ENCODE peak calls at places on chromosomes 4 and X, in five cellular contexts. One of them, this sample, is unnamed.

GRCh38 chrX:149527705-149528104 is 13.1 kb upstream of the EOLA1 start:
- DNase-seq in hepatocyte: no peak
- DNase-seq in lower leg skin: no peak
- DNase-seq in CD8-positive, alpha-beta T cell: no peak
- DNase-seq in right atrium auricular region: no peak
- DNase-seq in this sample: no peak

GRCh38 chr4:77152421-77152820 is 4.6 kb upstream of the CCNG2 start:
- DNase-seq in hepatocyte: peak; percentile 55
- DNase-seq in lower leg skin: no peak
- DNase-seq in CD8-positive, alpha-beta T cell: no peak
- DNase-seq in right atrium auricular region: no peak
- DNase-seq in this sample: no peak

GRCh38 chr4:68748181-68748981 is 67.4 kb upstream of the UGT2B10 start:
- DNase-seq in hepatocyte: peak; percentile 13
- DNase-seq in lower leg skin: no peak
- DNase-seq in CD8-positive, alpha-beta T cell: no peak
- DNase-seq in right atrium auricular region: no peak
- DNase-seq in this sample: no peak

GRCh38 chrX:94123062-94123461 is 449.1 kb downstream of the FAM133A start:
- DNase-seq in hepatocyte: no peak
- DNase-seq in lower leg skin: no peak
- DNase-seq in CD8-positive, alpha-beta T cell: no peak
- DNase-seq in right atrium auricular region: no peak
- DNase-seq in this sample: no peak

GRCh38 chr4:169201144-169202124 is 69.3 kb downstream of the SH3RF1 start:
- DNase-seq in hepatocyte: no peak
- DNase-seq in lower leg skin: no peak
- DNase-seq in CD8-positive, alpha-beta T cell: no peak
- DNase-seq in right atrium auricular region: no peak
- DNase-seq in this sample: no peak

GRCh38 chrX:17654116-17654515 is 83.2 kb upstream of the SCML1 start:
- DNase-seq in hepatocyte: no peak
- DNase-seq in lower leg skin: no peak
- DNase-seq in CD8-positive, alpha-beta T cell: peak; percentile 1
- DNase-seq in right atrium auricular region: no peak
- DNase-seq in this sample: no peak

GRCh38 chrX:155745792-155746191 is 133.0 kb upstream of the TMLHE start:
- DNase-seq in hepatocyte: peak; percentile 46
- DNase-seq in lower leg skin: no peak
- DNase-seq in CD8-positive, alpha-beta T cell: no peak
- DNase-seq in right atrium auricular region: peak; percentile 59
- DNase-seq in this sample: no peak

GRCh38 chr4:173766231-173766630 is 236.2 kb upstream of the HAND2 start:
- DNase-seq in hepatocyte: no peak
- DNase-seq in lower leg skin: no peak
- DNase-seq in CD8-positive, alpha-beta T cell: no peak
- DNase-seq in right atrium auricular region: no peak
- DNase-seq in this sample: no peak

GRCh38 chr4:21476753-21477152 is 471.8 kb downstream of the KCNIP4 start:
- DNase-seq in hepatocyte: peak; percentile 45
- DNase-seq in lower leg skin: no peak
- DNase-seq in CD8-positive, alpha-beta T cell: no peak
- DNase-seq in right atrium auricular region: no peak
- DNase-seq in this sample: no peak

GRCh38 chr4:87103691-87104187 is 116.7 kb downstream of the KLHL8 start:
- DNase-seq in hepatocyte: no peak
- DNase-seq in lower leg skin: no peak
- DNase-seq in CD8-positive, alpha-beta T cell: no peak
- DNase-seq in right atrium auricular region: no peak
- DNase-seq in this sample: no peak

GRCh38 chr4:99078336-99078735 is 10.3 kb downstream of the ADH5 start:
- DNase-seq in hepatocyte: no peak
- DNase-seq in lower leg skin: no peak
- DNase-seq in CD8-positive, alpha-beta T cell: no peak
- DNase-seq in right atrium auricular region: no peak
- DNase-seq in this sample: no peak

GRCh38 chr4:56641494-56642051 is 39.5 kb downstream of the HOPX start:
- DNase-seq in hepatocyte: peak; percentile 43
- DNase-seq in lower leg skin: no peak
- DNase-seq in CD8-positive, alpha-beta T cell: no peak
- DNase-seq in right atrium auricular region: no peak
- DNase-seq in this sample: no peak

GRCh38 chrX:103823591-103823990 is 8.5 kb downstream of the RAB9B start:
- DNase-seq in hepatocyte: no peak
- DNase-seq in lower leg skin: no peak
- DNase-seq in CD8-positive, alpha-beta T cell: no peak
- DNase-seq in right atrium auricular region: no peak
- DNase-seq in this sample: no peak

GRCh38 chr4:87839309-87839946 is 6.7 kb downstream of the MEPE start:
- DNase-seq in hepatocyte: peak; percentile 61
- DNase-seq in lower leg skin: no peak
- DNase-seq in CD8-positive, alpha-beta T cell: no peak
- DNase-seq in right atrium auricular region: peak; percentile 69
- DNase-seq in this sample: no peak

GRCh38 chr4:109302366-109303140 is at the start of gene COL25A1:
- DNase-seq in hepatocyte: peak; percentile 75
- DNase-seq in lower leg skin: no peak
- DNase-seq in CD8-positive, alpha-beta T cell: no peak
- DNase-seq in right atrium auricular region: no peak
- DNase-seq in this sample: no peak

GRCh38 chr4:186554485-186554884 is 882 bp downstream of the MTNR1A start:
- DNase-seq in hepatocyte: peak; percentile 26
- DNase-seq in lower leg skin: no peak
- DNase-seq in CD8-positive, alpha-beta T cell: no peak
- DNase-seq in right atrium auricular region: no peak
- DNase-seq in this sample: no peak

GRCh38 chr4:180665994-180666818 is 1577.0 kb upstream of the TENM3 start:
- DNase-seq in hepatocyte: peak; percentile 84
- DNase-seq in lower leg skin: no peak
- DNase-seq in CD8-positive, alpha-beta T cell: no peak
- DNase-seq in right atrium auricular region: no peak
- DNase-seq in this sample: no peak

GRCh38 chr4:83074086-83074704 is 39.2 kb downstream of the COPS4 start:
- DNase-seq in hepatocyte: peak; percentile 74
- DNase-seq in lower leg skin: peak; percentile 32
- DNase-seq in CD8-positive, alpha-beta T cell: peak; percentile 39
- DNase-seq in right atrium auricular region: no peak
- DNase-seq in this sample: no peak

GRCh38 chr4:4851081-4851480 is 8.4 kb upstream of the MSX1 start:
- DNase-seq in hepatocyte: no peak
- DNase-seq in lower leg skin: no peak
- DNase-seq in CD8-positive, alpha-beta T cell: no peak
- DNase-seq in right atrium auricular region: no peak
- DNase-seq in this sample: no peak

GRCh38 chr4:155953151-155954117 is at the start of gene CTSO:
- DNase-seq in hepatocyte: peak; percentile 88
- DNase-seq in lower leg skin: peak; percentile 56
- DNase-seq in CD8-positive, alpha-beta T cell: peak; percentile 62
- DNase-seq in right atrium auricular region: peak; percentile 69
- DNase-seq in this sample: peak; percentile 81

GRCh38 chr4:155954939-155955338 is 1.3 kb upstream of the CTSO start:
- DNase-seq in hepatocyte: peak; percentile 37
- DNase-seq in lower leg skin: no peak
- DNase-seq in CD8-positive, alpha-beta T cell: no peak
- DNase-seq in right atrium auricular region: no peak
- DNase-seq in this sample: no peak

GRCh38 chr4:155954118-155954503 is 445 bp upstream of the CTSO start:
- DNase-seq in hepatocyte: no peak
- DNase-seq in lower leg skin: no peak
- DNase-seq in CD8-positive, alpha-beta T cell: no peak
- DNase-seq in right atrium auricular region: no peak
- DNase-seq in this sample: no peak

GRCh38 chr4:155950461-155950860 is 3.2 kb downstream of the CTSO start:
- DNase-seq in hepatocyte: no peak
- DNase-seq in lower leg skin: no peak
- DNase-seq in CD8-positive, alpha-beta T cell: no peak
- DNase-seq in right atrium auricular region: no peak
- DNase-seq in this sample: no peak

GRCh38 chr4:155952546-155952945 is 1.1 kb downstream of the CTSO start:
- DNase-seq in hepatocyte: no peak
- DNase-seq in lower leg skin: no peak
- DNase-seq in CD8-positive, alpha-beta T cell: no peak
- DNase-seq in right atrium auricular region: no peak
- DNase-seq in this sample: no peak
- H3K4me3 ChIP-seq in hepatocyte: no peak overlapping the region
- H3K4me3 ChIP-seq in lower leg skin: no peak overlapping the region
- H3K4me3 ChIP-seq in CD8-positive, alpha-beta T cell: no peak overlapping the region
- H3K4me3 ChIP-seq in right atrium auricular region: peak overlapping the region; percentile 88
- H3K4me3 ChIP-seq in this sample: peak overlapping the region; percentile 92

DNA sequence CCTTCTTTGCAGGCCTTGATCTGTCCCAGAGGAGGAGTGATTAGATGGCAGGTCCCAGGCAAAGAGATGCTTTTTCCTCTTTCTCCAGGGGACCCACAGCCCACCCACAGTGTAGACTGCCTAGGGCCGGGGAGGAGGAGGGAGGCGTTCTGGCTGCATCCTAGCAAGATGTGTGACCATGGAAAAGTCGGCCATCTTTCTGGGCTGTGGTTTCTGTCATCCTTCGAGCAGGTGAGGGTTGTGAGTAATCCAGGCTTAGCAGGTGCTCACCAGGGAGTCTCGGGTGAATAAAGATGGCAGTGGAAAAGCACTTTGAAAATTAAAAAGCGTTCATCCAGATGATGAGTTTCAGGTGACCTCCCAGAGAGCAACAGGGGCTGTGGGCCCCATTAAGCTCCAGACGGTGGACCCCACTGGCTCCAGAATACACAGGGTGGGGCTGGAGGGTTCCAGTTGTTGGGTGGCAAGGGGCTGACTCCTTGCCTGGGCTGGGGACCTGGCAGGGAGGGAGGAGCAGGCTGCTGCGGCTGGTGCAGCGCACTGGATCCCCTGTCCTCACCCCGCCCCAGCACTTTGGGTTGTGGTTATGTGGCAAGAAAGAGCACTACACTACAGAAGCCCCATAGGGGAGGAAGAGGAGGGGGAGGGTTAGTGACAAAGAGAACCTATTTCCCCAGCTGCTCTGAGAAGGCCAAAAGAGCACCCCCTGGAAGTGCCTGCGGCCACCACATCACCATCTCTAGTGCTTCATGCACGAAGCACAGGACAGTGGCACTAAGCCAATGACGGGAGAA is 23.7 kb downstream of the ELF4 start:
- DNase-seq in hepatocyte: no peak
- DNase-seq in lower leg skin: no peak
- DNase-seq in CD8-positive, alpha-beta T cell: peak; percentile 49
- DNase-seq in right atrium auricular region: no peak
- DNase-seq in this sample: no peak
- H3K4me3 ChIP-seq in hepatocyte: no peak overlapping the region
- H3K4me3 ChIP-seq in lower leg skin: no peak overlapping the region
- H3K4me3 ChIP-seq in CD8-positive, alpha-beta T cell: peak overlapping the region; percentile 71
- H3K4me3 ChIP-seq in right atrium auricular region: no peak overlapping the region
- H3K4me3 ChIP-seq in this sample: no peak overlapping the region

DNA sequence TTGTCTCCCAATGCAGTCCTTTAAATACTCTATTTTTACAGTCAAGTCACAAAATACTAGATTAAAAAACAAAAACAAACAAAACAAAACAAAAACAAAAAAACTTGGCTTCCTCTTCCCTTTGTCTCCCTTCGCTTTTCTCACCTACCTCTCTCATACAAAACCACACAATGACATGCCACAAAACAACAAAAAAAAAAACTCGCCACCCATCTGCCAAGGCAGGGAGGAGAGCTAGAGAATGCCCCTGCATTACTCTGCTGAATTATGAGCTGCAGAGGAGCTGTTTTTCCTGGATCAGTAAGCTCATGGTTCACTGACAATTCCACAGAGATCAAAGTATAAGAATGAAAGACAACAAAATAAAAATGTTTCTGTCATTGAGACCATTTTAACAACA is 252.7 kb upstream of the FAT4 start:
- DNase-seq in hepatocyte: no peak
- DNase-seq in lower leg skin: no peak
- DNase-seq in CD8-positive, alpha-beta T cell: no peak
- DNase-seq in right atrium auricular region: no peak
- DNase-seq in this sample: no peak
- H3K4me3 ChIP-seq in hepatocyte: no peak overlapping the region
- H3K4me3 ChIP-seq in lower leg skin: no peak overlapping the region
- H3K4me3 ChIP-seq in CD8-positive, alpha-beta T cell: no peak overlapping the region
- H3K4me3 ChIP-seq in right atrium auricular region: no peak overlapping the region
- H3K4me3 ChIP-seq in this sample: no peak overlapping the region

GRCh38 chrX:1502853-1503252 is 34.1 kb downstream of the P2RY8 start:
- DNase-seq in hepatocyte: no peak
- DNase-seq in lower leg skin: no peak
- DNase-seq in CD8-positive, alpha-beta T cell: no peak
- DNase-seq in right atrium auricular region: no peak
- DNase-seq in this sample: no peak
- H3K4me3 ChIP-seq in hepatocyte: no peak overlapping the region
- H3K4me3 ChIP-seq in lower leg skin: no peak overlapping the region
- H3K4me3 ChIP-seq in CD8-positive, alpha-beta T cell: no peak overlapping the region
- H3K4me3 ChIP-seq in right atrium auricular region: no peak overlapping the region
- H3K4me3 ChIP-seq in this sample: no peak overlapping the region

GRCh38 chr4:139267301-139267700 is 12.7 kb downstream of the MGARP start:
- DNase-seq in hepatocyte: no peak
- DNase-seq in lower leg skin: no peak
- DNase-seq in CD8-positive, alpha-beta T cell: no peak
- DNase-seq in right atrium auricular region: no peak
- DNase-seq in this sample: no peak
- H3K4me3 ChIP-seq in hepatocyte: no peak overlapping the region
- H3K4me3 ChIP-seq in lower leg skin: no peak overlapping the region
- H3K4me3 ChIP-seq in CD8-positive, alpha-beta T cell: peak overlapping the region; percentile 44
- H3K4me3 ChIP-seq in right atrium auricular region: no peak overlapping the region
- H3K4me3 ChIP-seq in this sample: no peak overlapping the region

GRCh38 chrX:1099146-1099770 is 113.2 kb downstream of the CRLF2 start:
- DNase-seq in hepatocyte: no peak
- DNase-seq in lower leg skin: no peak
- DNase-seq in CD8-positive, alpha-beta T cell: no peak
- DNase-seq in right atrium auricular region: no peak
- DNase-seq in this sample: peak; percentile 64
- H3K4me3 ChIP-seq in hepatocyte: no peak overlapping the region
- H3K4me3 ChIP-seq in lower leg skin: no peak overlapping the region
- H3K4me3 ChIP-seq in CD8-positive, alpha-beta T cell: no peak overlapping the region
- H3K4me3 ChIP-seq in right atrium auricular region: no peak overlapping the region
- H3K4me3 ChIP-seq in this sample: no peak overlapping the region

GRCh38 chrX:151702021-151702714 is 6.9 kb downstream of the PRRG3 start:
- DNase-seq in hepatocyte: no peak
- DNase-seq in lower leg skin: no peak
- DNase-seq in CD8-positive, alpha-beta T cell: no peak
- DNase-seq in right atrium auricular region: no peak
- DNase-seq in this sample: no peak
- H3K4me3 ChIP-seq in hepatocyte: no peak overlapping the region
- H3K4me3 ChIP-seq in lower leg skin: no peak overlapping the region
- H3K4me3 ChIP-seq in CD8-positive, alpha-beta T cell: no peak overlapping the region
- H3K4me3 ChIP-seq in right atrium auricular region: no peak overlapping the region
- H3K4me3 ChIP-seq in this sample: no peak overlapping the region

GRCh38 chr4:25330335-25330734 is 17.8 kb downstream of the ZCCHC4 start:
- DNase-seq in hepatocyte: no peak
- DNase-seq in lower leg skin: no peak
- DNase-seq in CD8-positive, alpha-beta T cell: no peak
- DNase-seq in right atrium auricular region: no peak
- DNase-seq in this sample: no peak

GRCh38 chr4:25330905-25331816 is 18.6 kb downstream of the ZCCHC4 start:
- DNase-seq in hepatocyte: no peak
- DNase-seq in lower leg skin: no peak
- DNase-seq in CD8-positive, alpha-beta T cell: no peak
- DNase-seq in right atrium auricular region: no peak
- DNase-seq in this sample: no peak
- H3K4me3 ChIP-seq in hepatocyte: no peak overlapping the region
- H3K4me3 ChIP-seq in lower leg skin: no peak overlapping the region
- H3K4me3 ChIP-seq in CD8-positive, alpha-beta T cell: no peak overlapping the region
- H3K4me3 ChIP-seq in right atrium auricular region: no peak overlapping the region
- H3K4me3 ChIP-seq in this sample: peak overlapping the region; percentile 17